ENCODE peak calls at places on chromosome 17, in five cellular contexts. O is PC-9, R is fibroblast of lung, J is endothelial cell of umbilical vein, A is MM.1S. Q is an unnamed sample.

GRCh38 chr17:17515921-17516295 is 19.7 kb upstream of the RASD1 start:
- DNase-seq in A (no peak), J (no peak), R (peak; percentile 84), O (no peak), Q (peak; percentile 79)

GRCh38 chr17:9465216-9465921 is 110.3 kb downstream of the STX8 start:
- DNase-seq in R (peak; percentile 84), A (no peak), J (peak; percentile 86), O (no peak), Q (peak; percentile 82)

GRCh38 chr17:16878547-16879100 is 93.3 kb downstream of the TNFRSF13B start:
- DNase-seq in R (no peak), J (no peak), O (no peak), A (no peak), Q (no peak)

GRCh38 chr17:64355536-64356303 is 34.9 kb downstream of the PECAM1 start:
- DNase-seq in O (no peak), J (peak; percentile 47), A (no peak), R (peak; percentile 91), Q (peak; percentile 89)

GRCh38 chr17:45060824-45061605 is at the start of gene NMT1:
- DNase-seq in R (peak; percentile 99), A (peak; percentile 99), J (peak; percentile 100), O (peak; percentile 97), Q (peak; percentile 97)

GRCh38 chr17:78133179-78133951 is 2.8 kb downstream of the TMC8 start:
- DNase-seq in A (no peak), O (no peak), R (no peak), J (no peak), Q (no peak)

GRCh38 chr17:15451681-15452080 is 15.7 kb downstream of the CDRT4 start:
- DNase-seq in J (no peak), A (no peak), R (no peak), O (no peak), Q (no peak)

GRCh38 chr17:29138184-29138955 is 41.8 kb downstream of the MYO18A start:
- DNase-seq in J (no peak), A (peak; percentile 48), O (peak; percentile 52), R (peak; percentile 37), Q (no peak)

GRCh38 chr17:66302761-66303626 is 581 bp downstream of the PRKCA start:
- DNase-seq in O (peak; percentile 60), J (peak; percentile 64), A (peak; percentile 50), R (peak; percentile 63), Q (peak; percentile 44)

GRCh38 chr17:66301864-66302741 is at the start of gene PRKCA:
- DNase-seq in J (peak; percentile 52), O (no peak), A (peak; percentile 83), R (peak; percentile 74), Q (peak; percentile 51)

GRCh38 chr17:66299721-66300120 is 2.7 kb upstream of the PRKCA start:
- DNase-seq in A (no peak), O (no peak), J (no peak), R (no peak), Q (no peak)

GRCh38 chr17:66300956-66301355 is 1.5 kb upstream of the PRKCA start:
- DNase-seq in A (no peak), J (no peak), O (no peak), R (no peak), Q (no peak)

DNA sequence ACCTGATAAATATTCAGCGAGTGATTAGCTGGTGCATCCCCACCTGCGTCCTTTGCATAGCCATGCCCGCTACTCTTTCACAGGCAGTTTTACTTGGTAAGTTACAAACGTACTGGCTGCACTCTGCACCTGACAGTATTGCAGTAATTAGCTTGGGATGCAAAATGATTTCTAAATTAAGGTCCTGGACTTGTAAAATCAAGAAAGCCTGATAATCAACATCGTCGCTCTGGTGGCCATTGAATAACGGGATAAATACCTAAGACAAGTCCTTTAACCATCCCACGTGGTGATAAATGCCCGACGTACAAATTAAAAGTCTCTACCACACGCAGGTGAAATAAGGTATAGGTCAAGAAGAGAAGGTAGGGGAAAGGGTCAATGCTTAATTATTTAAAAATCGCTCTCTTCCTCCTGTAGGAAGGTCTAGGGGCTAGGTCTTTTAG is 972 bp upstream of the PRKCA start:
- DNase-seq in O (no peak), J (peak; percentile 10), R (no peak), A (no peak), Q (no peak)
- TF ChIP-seq EZH2 in O (no peak), J (no peak), R (no peak), A (no peak), Q (no peak)

GRCh38 chr17:79833744-79834574 is 5.3 kb downstream of the CBX4 start:
- DNase-seq in R (no peak), J (no peak), O (no peak), A (no peak), Q (no peak)

GRCh38 chr17:79833110-79833450 is 6.2 kb downstream of the CBX4 start:
- DNase-seq in R (no peak), A (no peak), O (no peak), J (no peak), Q (no peak)

GRCh38 chr17:79830763-79831366 is 8.4 kb downstream of the CBX4 start:
- DNase-seq in J (no peak), R (no peak), O (no peak), A (no peak), Q (no peak)

GRCh38 chr17:79831367-79832210 is 7.7 kb downstream of the CBX4 start:
- DNase-seq in O (no peak), J (no peak), R (no peak), A (no peak), Q (no peak)

DNA sequence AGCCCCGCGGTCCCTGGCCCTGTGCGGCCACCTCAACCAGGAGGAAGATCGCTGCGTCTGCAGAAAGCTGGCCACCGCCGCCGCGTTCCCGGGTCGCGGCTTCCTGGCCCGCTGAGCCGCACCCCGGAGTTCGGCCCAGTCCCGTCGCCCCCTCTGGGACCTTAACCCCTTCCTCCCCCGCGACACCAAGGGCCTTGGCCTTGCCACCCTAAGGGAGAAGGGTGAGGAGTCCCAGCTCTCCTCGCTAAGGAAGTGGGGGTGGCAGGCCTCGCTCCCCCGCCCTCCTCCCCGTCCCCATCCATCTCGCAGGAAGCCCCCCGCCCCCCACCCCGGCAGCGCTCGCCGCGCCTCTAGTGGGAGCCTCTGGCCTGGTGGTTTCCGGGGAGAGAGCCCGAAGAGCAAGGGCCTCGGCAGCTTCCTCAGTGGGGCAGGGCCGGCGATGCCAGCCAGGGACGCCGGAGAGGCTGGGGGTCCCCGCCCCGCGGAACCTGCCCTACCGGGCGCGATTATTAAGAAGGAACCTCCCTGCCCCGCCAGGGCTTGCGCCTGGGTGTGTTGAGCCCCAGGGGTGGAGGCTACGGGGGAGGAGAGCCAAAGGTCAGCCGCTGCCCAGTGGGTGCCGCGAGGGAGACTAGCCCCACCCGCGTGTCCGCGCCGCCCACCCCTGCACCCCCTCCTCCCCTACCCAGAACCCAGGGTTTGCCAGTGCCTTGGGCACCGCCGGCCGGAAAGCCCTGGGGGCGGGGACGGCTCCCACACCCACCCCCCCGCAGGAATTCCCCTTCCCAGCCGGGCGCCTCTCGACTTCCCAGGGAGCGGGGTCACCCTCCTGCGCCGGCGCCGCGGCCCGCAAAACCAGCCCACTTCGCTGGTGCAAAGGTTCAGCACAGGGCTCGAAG is 6.8 kb downstream of the CBX4 start:
- DNase-seq in O (peak; percentile 61), J (no peak), R (no peak), A (no peak), Q (no peak)
- H3K4me3 ChIP-seq in O (peak overlapping the region; percentile 68), J (no peak overlapping the region), R (no peak overlapping the region), A (no peak overlapping the region), Q (no peak overlapping the region)

GRCh38 chr17:71628306-71628705 is 492.5 kb upstream of the SOX9 start:
- DNase-seq in O (no peak), R (peak; percentile 63), J (no peak), A (no peak), Q (peak; percentile 51)

GRCh38 chr17:71625330-71625729 is 495.5 kb upstream of the SOX9 start:
- DNase-seq in J (no peak), O (no peak), A (no peak), R (no peak), Q (no peak)
- TF ChIP-seq EZH2 in J (no peak), O (no peak), A (no peak), R (no peak), Q (no peak)

GRCh38 chr17:68608515-68609130 is 7.5 kb upstream of the FAM20A start:
- DNase-seq in J (no peak), R (no peak), O (no peak), A (no peak), Q (no peak)
- H3K4me3 ChIP-seq in J (no peak overlapping the region), R (no peak overlapping the region), O (no peak overlapping the region), A (no peak overlapping the region), Q (no peak overlapping the region)